ENCODE peak calls at places on chromosomes 2 and 18, in ten cellular contexts. R is GM23338, Z is HepG2, T is spleen, S is HCT116, I is suprapubic skin, M is Panc1, O is SK-N-SH, C is vagina, U is sigmoid colon. G is an unnamed sample.

GRCh38 chr2:64943387-64944150 is 45.6 kb upstream of the SLC1A4 start:
- DNase-seq in S (no peak), Z (peak), T (peak), U (peak), I (peak), R (no peak), M (peak), O (no peak), C (no peak), G (peak)

GRCh38 chr2:85765081-85765731 is 11.4 kb downstream of the ATOH8 start:
- DNase-seq in I (no peak), T (no peak), S (no peak), Z (no peak), O (peak), C (no peak), M (no peak), U (no peak), R (peak), G (no peak)

GRCh38 chr2:172735646-172736418 is at the start of gene RAPGEF4:
- DNase-seq in O (peak), Z (no peak), I (no peak), M (no peak), C (no peak), T (no peak), R (peak), U (no peak), S (no peak), G (no peak)

GRCh38 chr18:66916834-66917233 is 312.9 kb upstream of the CDH19 start:
- DNase-seq in Z (peak), O (no peak), I (no peak), C (no peak), R (no peak), U (no peak), T (no peak), M (no peak), S (no peak), G (no peak)

GRCh38 chr2:237413293-237414055 is 490 bp downstream of the COL6A3 start:
- DNase-seq in C (peak), Z (no peak), T (no peak), S (no peak), R (no peak), U (peak), I (no peak), O (no peak), M (no peak), G (peak)

GRCh38 chr18:14769381-14769780 is 21.4 kb downstream of the ANKRD30B start:
- DNase-seq in S (no peak), I (no peak), R (no peak), O (no peak), T (no peak), Z (no peak), U (no peak), C (no peak), M (no peak), G (no peak)

GRCh38 chr2:207513577-207514257 is 16.0 kb upstream of the CREB1 start:
- DNase-seq in O (no peak), R (no peak), Z (no peak), C (no peak), U (no peak), S (no peak), I (no peak), M (peak), T (no peak), G (no peak)

GRCh38 chr18:67651438-67651837 is 134.9 kb upstream of the DSEL start:
- DNase-seq in T (no peak), C (no peak), O (no peak), U (no peak), I (no peak), Z (no peak), R (no peak), M (no peak), S (no peak), G (no peak)

GRCh38 chr2:142880275-142880674 is 2.8 kb downstream of the KYNU start:
- DNase-seq in R (no peak), S (no peak), I (no peak), Z (peak), T (no peak), C (no peak), O (no peak), M (no peak), U (no peak), G (no peak)

GRCh38 chr2:240964854-240965295 is 33.5 kb upstream of the SNED1 start:
- DNase-seq in U (no peak), O (no peak), M (no peak), Z (no peak), S (no peak), I (peak), R (no peak), C (no peak), T (no peak), G (no peak)

GRCh38 chr18:25457636-25458035 is 105.7 kb upstream of the ZNF521 start:
- DNase-seq in M (no peak), Z (no peak), O (no peak), T (no peak), C (no peak), I (no peak), U (no peak), S (no peak), R (no peak), G (no peak)

GRCh38 chr18:415627-416612 is 84.6 kb downstream of the COLEC12 start:
- DNase-seq in U (no peak), S (no peak), R (no peak), T (no peak), I (no peak), O (no peak), C (no peak), M (no peak), Z (no peak), G (no peak)

GRCh38 chr2:70006447-70006784 is 45.0 kb upstream of the ASPRV1 start:
- DNase-seq in C (no peak), I (peak), U (no peak), R (no peak), T (no peak), M (no peak), S (no peak), O (no peak), Z (no peak), G (no peak)

GRCh38 chr2:187655001-187655400 is 100.8 kb upstream of the TFPI start:
- DNase-seq in S (no peak), R (peak), I (no peak), C (no peak), M (no peak), Z (no peak), O (no peak), T (no peak), U (no peak), G (no peak)

GRCh38 chr2:230593765-230594164 is 118.9 kb upstream of the CAB39 start:
- DNase-seq in I (no peak), T (no peak), R (no peak), Z (no peak), U (no peak), O (no peak), M (no peak), C (no peak), S (no peak), G (peak)
- TF ChIP-seq POLR2AphosphoS5 in I (no peak), T (no peak), R (no peak), Z (no peak), U (no peak), O (no peak), M (no peak), C (no peak), S (no peak), G (no peak)

GRCh38 chr2:28608061-28608828 is 112.4 kb downstream of the PLB1 start:
- DNase-seq in S (no peak), Z (no peak), M (no peak), U (no peak), O (no peak), I (no peak), R (peak), C (no peak), T (peak), G (no peak)

GRCh38 chr2:28604284-28604843 is 108.5 kb downstream of the PLB1 start:
- DNase-seq in O (no peak), R (no peak), I (no peak), T (peak), U (no peak), S (no peak), M (no peak), C (no peak), Z (no peak), G (no peak)

GRCh38 chr2:28603821-28604220 is 108.0 kb downstream of the PLB1 start:
- DNase-seq in R (no peak), Z (no peak), T (peak), C (no peak), M (no peak), I (no peak), S (no peak), O (no peak), U (no peak), G (no peak)

GRCh38 chr2:28608829-28609400 is 113.1 kb downstream of the PLB1 start:
- DNase-seq in U (no peak), T (peak), M (no peak), C (no peak), I (no peak), O (no peak), Z (no peak), R (no peak), S (no peak), G (no peak)

GRCh38 chr2:28606986-28607441 is 111.2 kb downstream of the PLB1 start:
- DNase-seq in Z (no peak), T (peak), U (peak), S (no peak), R (peak), M (no peak), C (no peak), O (no peak), I (no peak), G (no peak)
- TF ChIP-seq POLR2AphosphoS5 in Z (no peak), T (no peak), U (peak), S (no peak), R (no peak), M (no peak), C (no peak), O (no peak), I (no peak), G (no peak)

GRCh38 chr2:153497938-153498629 is 19.5 kb upstream of the RPRM start:
- DNase-seq in Z (no peak), C (no peak), T (peak), I (no peak), U (no peak), S (no peak), M (no peak), O (no peak), R (no peak), G (no peak)

GRCh38 chr2:153499439-153499838 is 20.9 kb upstream of the RPRM start:
- DNase-seq in S (no peak), U (no peak), I (no peak), R (no peak), M (no peak), O (no peak), C (no peak), Z (no peak), T (no peak), G (no peak)

DNA sequence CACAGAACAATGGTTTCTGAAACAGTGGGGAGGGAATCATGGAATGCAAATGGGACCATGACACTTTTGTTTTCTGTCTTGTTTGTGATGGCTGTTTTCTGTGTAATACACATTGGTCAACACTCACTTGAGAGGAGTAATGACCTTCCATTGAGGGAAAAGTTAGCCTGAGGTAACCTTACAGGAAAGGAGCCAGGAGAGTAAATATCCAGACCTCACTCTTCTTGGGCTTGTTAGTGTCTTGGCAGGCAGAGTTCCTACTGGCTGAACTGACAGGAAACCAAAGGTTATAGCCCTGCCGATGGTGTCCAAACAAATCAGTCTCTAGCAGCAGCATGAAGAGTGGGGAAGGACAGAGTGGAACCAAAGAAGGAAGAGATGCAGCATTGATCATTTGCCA is 17.2 kb upstream of the RPRM start:
- DNase-seq in M (no peak), R (no peak), I (no peak), C (no peak), S (no peak), U (no peak), Z (no peak), O (no peak), T (no peak), G (no peak)
- TF ChIP-seq POLR2AphosphoS5 in M (no peak), R (no peak), I (no peak), C (no peak), S (no peak), U (no peak), Z (no peak), O (no peak), T (no peak), G (no peak)

DNA sequence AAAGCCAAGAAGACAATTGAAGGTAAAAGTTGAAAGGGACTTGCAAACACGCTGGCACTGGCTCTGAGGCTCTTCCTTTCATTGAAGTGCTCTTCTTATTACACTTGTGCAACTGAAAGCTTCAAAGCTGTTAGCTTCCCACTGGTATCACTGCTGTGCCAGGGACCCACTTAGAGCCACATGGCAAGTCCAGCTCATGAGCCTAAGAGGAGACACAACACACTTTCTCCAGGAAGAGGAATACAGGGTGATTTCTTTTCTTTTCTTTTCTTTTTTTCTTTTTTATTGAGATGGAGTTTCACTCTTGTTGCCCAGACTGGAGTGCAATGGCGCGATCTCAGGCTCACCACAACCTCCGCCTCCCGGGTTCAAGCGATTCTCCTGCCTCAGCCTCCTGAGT is 218.2 kb downstream of the ATAD2B start:
- DNase-seq in R (no peak), M (no peak), Z (no peak), C (no peak), O (no peak), I (no peak), S (no peak), U (no peak), T (no peak), G (no peak)
- TF ChIP-seq POLR2AphosphoS5 in R (no peak), M (no peak), Z (no peak), C (no peak), O (no peak), I (no peak), S (no peak), U (no peak), T (no peak), G (no peak)

GRCh38 chr2:152171733-152172132 is 3.8 kb downstream of the STAM2 start:
- DNase-seq in T (no peak), U (no peak), O (no peak), M (no peak), Z (no peak), C (no peak), S (no peak), R (no peak), I (no peak), G (no peak)
- TF ChIP-seq POLR2AphosphoS5 in T (no peak), U (no peak), O (no peak), M (no peak), Z (no peak), C (peak), S (no peak), R (no peak), I (no peak), G (no peak)